ENCODE peak calls at places on chromosome 14, in four cellular contexts. Q is K562, O is ureter, V is memory B cell. X is an unnamed sample.

GRCh38 chr14:65866906-65867305 is 454.4 kb downstream of the FUT8 start:
- DNase-seq in Q (no peak), O (no peak), V (no peak), X (no peak)

GRCh38 chr14:25358330-25358729 is 308.4 kb upstream of the STXBP6 start:
- DNase-seq in Q (no peak), O (no peak), V (no peak), X (no peak)

GRCh38 chr14:74917646-74918081 is 5.4 kb downstream of the RPS6KL1 start:
- DNase-seq in Q (no peak), O (no peak), V (no peak), X (no peak)

GRCh38 chr14:77615231-77616132 is 955 bp downstream of the SPTLC2 start:
- DNase-seq in Q (peak; percentile 48), O (no peak), V (no peak), X (no peak)

GRCh38 chr14:105322791-105323556 is 8.4 kb downstream of the PACS2 start:
- DNase-seq in Q (no peak), O (no peak), V (no peak), X (no peak)

GRCh38 chr14:72741836-72742681 is 151.8 kb downstream of the DPF3 start:
- DNase-seq in Q (peak; percentile 85), O (peak; percentile 26), V (no peak), X (no peak)

GRCh38 chr14:83559721-83560120 is 1970.2 kb upstream of the FLRT2 start:
- DNase-seq in Q (no peak), O (no peak), V (no peak), X (no peak)

GRCh38 chr14:39219075-39219499 is 14.6 kb upstream of the MIA2 start:
- DNase-seq in Q (no peak), O (no peak), V (no peak), X (no peak)

GRCh38 chr14:101001311-101002069 is 98.0 kb upstream of the RTL1 start:
- DNase-seq in Q (no peak), O (no peak), V (no peak), X (no peak)

GRCh38 chr14:57371013-57371412 is 19.4 kb upstream of the NAA30 start:
- DNase-seq in Q (no peak), O (no peak), V (no peak), X (no peak)

GRCh38 chr14:94938016-94938415 is 168.1 kb upstream of the GSC start:
- DNase-seq in Q (no peak), O (no peak), V (no peak), X (no peak)

GRCh38 chr14:105473677-105474477 is 744 bp upstream of the CRIP2 start:
- DNase-seq in Q (peak; percentile 78), O (peak; percentile 92), V (peak; percentile 47), X (peak; percentile 67)

GRCh38 chr14:68403191-68403781 is 389.6 kb downstream of the ZFP36L1 start:
- DNase-seq in Q (no peak), O (no peak), V (no peak), X (no peak)

GRCh38 chr14:52910597-52910996 is 40.3 kb downstream of the FERMT2 start:
- DNase-seq in Q (no peak), O (no peak), V (no peak), X (no peak)

GRCh38 chr14:73610692-73611091 is 1.6 kb upstream of the ACOT6 start:
- DNase-seq in Q (no peak), O (no peak), V (no peak), X (no peak)

X was measured in activated gamma-delta T cell.